ENCODE peak calls at places on chromosomes 4 and X, in seven cellular contexts. D is Peyer's patch, S is right lobe of liver, W is uterus, E is HepG2, J is A549, B is NB4. Z is an unnamed sample.

GRCh38 chr4:61605971-61606370 is 405.8 kb downstream of the ADGRL3 start:
- DNase-seq in D (no peak), S (no peak), W (no peak), E (no peak), J (no peak), B (no peak), Z (no peak)

GRCh38 chrX:120282697-120283096 is 28.6 kb downstream of the TMEM255A start:
- DNase-seq in D (no peak), S (no peak), W (no peak), E (no peak), J (no peak), B (no peak), Z (no peak)

GRCh38 chr4:94595880-94596483 is 144.2 kb downstream of the PDLIM5 start:
- DNase-seq in D (no peak), S (no peak), W (no peak), E (peak), J (peak), B (peak), Z (no peak)

GRCh38 chrX:78378476-78379115 is 51.2 kb upstream of the CYSLTR1 start:
- DNase-seq in D (no peak), S (no peak), W (no peak), E (no peak), J (no peak), B (peak), Z (no peak)

GRCh38 chr4:110865611-110866254 is 242.9 kb upstream of the PITX2 start:
- DNase-seq in D (no peak), S (no peak), W (no peak), E (no peak), J (no peak), B (no peak), Z (no peak)

GRCh38 chr4:151766691-151767090 is 5.9 kb upstream of the GATB start:
- DNase-seq in D (peak), S (no peak), W (no peak), E (no peak), J (peak), B (no peak), Z (no peak)

GRCh38 chr4:39043697-39044363 is 11.6 kb upstream of the TMEM156 start:
- DNase-seq in D (no peak), S (no peak), W (no peak), E (peak), J (peak), B (peak), Z (no peak)

GRCh38 chr4:105637409-105638258 is 70.9 kb downstream of the INTS12 start:
- DNase-seq in D (peak), S (peak), W (peak), E (peak), J (no peak), B (peak), Z (peak)

GRCh38 chrX:128458888-128459287 is 406.7 kb upstream of the ACTRT1 start:
- DNase-seq in D (no peak), S (no peak), W (no peak), E (no peak), J (peak), B (no peak), Z (no peak)

GRCh38 chrX:12954981-12955380 is 19.9 kb upstream of the TMSB4X start:
- DNase-seq in D (no peak), S (no peak), W (no peak), E (no peak), J (no peak), B (peak), Z (no peak)

GRCh38 chr4:144504853-144505252 is 141.1 kb upstream of the HHIP start:
- DNase-seq in D (no peak), S (no peak), W (no peak), E (no peak), J (no peak), B (no peak), Z (no peak)

GRCh38 chr4:17811078-17811603 is 362 bp downstream of the NCAPG start:
- DNase-seq in D (no peak), S (no peak), W (peak), E (no peak), J (no peak), B (no peak), Z (peak)

GRCh38 chr4:47686294-47686872 is 151.5 kb downstream of the CORIN start:
- DNase-seq in D (no peak), S (peak), W (peak), E (peak), J (peak), B (peak), Z (peak)

GRCh38 chr4:103499094-103499493 is 220.7 kb downstream of the TACR3 start:
- DNase-seq in D (no peak), S (no peak), W (no peak), E (no peak), J (no peak), B (peak), Z (no peak)

GRCh38 chr4:5821665-5822358 is 71.1 kb downstream of the CRMP1 start:
- DNase-seq in D (no peak), S (no peak), W (no peak), E (no peak), J (peak), B (peak), Z (no peak)

GRCh38 chrX:18970465-18970864 is 13.4 kb downstream of the PHKA2 start:
- DNase-seq in D (no peak), S (no peak), W (no peak), E (no peak), J (no peak), B (no peak), Z (no peak)

GRCh38 chr4:41359069-41359769 is 102.5 kb downstream of the UCHL1 start:
- DNase-seq in D (no peak), S (peak), W (no peak), E (no peak), J (peak), B (no peak), Z (peak)

GRCh38 chr4:23943478-23943877 is 53.6 kb upstream of the PPARGC1A start:
- DNase-seq in D (no peak), S (no peak), W (no peak), E (no peak), J (no peak), B (no peak), Z (no peak)

GRCh38 chrX:31181377-31182038 is 109.7 kb upstream of the FTHL17 start:
- DNase-seq in D (no peak), S (no peak), W (no peak), E (no peak), J (no peak), B (no peak), Z (no peak)

GRCh38 chrX:46758163-46758955 is 559 bp downstream of the SLC9A7 start:
- DNase-seq in D (no peak), S (peak), W (no peak), E (no peak), J (peak), B (no peak), Z (peak)

GRCh38 chr4:98794565-98795205 is 134.2 kb downstream of the EIF4E start:
- DNase-seq in D (no peak), S (no peak), W (no peak), E (no peak), J (no peak), B (peak), Z (no peak)

GRCh38 chr4:127622923-127623754 is 9.6 kb upstream of the INTU start:
- DNase-seq in D (peak), S (peak), W (no peak), E (peak), J (peak), B (peak), Z (peak)

GRCh38 chr4:6236816-6237390 is 32.7 kb upstream of the WFS1 start:
- DNase-seq in D (peak), S (no peak), W (no peak), E (no peak), J (no peak), B (no peak), Z (no peak)

DNA sequence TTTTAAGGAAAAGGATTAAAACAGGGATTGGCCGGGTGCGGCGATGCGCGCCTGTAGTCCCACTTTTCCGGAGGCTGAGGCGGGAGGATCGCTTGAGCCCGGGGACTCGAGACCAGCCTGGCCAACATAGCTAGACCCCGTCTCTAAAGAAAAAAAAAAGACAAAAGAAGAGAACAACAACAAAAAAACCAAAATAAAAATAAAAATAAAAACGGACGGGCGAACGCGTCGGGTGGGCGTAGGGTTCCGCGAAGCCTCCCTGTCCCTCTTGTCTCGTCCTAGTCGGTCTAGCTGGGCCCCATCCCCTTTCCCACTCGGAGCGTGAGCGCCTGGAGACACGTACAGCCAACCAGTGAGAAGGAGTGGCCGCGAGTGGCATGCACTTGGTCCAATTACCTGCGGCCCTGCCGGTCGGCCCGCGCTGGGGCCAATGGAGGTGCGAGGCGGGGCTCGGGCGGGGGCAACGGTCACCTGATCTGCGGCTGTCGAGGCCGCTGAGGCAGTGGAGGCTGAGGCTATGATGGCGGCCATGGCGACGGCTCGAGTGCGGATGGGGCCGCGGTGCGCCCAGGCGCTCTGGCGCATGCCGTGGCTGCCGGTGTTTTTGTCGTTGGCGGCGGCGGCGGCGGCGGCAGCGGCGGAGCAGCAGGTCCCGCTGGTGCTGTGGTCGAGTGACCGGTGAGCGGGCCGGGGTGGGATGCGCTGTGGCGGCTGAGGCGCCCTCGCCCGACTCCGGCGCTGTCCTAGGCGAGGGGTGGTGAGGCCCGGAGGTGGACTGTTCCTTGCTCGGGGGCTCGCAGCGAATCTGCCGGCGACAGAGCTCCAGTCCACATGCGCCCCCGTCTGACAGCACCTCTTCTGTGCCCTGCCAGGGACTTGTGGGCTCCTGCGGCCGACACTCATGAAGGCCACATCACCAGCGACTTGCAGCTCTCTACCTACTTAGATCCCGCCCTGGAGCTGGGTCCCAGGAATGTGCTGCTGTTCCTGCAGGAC is at the start of gene ATP6AP1:
- DNase-seq in D (peak), S (peak), W (peak), E (peak), J (peak), B (peak), Z (peak)
- TF ChIP-seq CTCF in D (no peak), S (no peak), W (no peak), E (peak), J (no peak), B (no peak), Z (no peak)

GRCh38 chrX:104112326-104112951 is at the start of gene ZCCHC18:
- DNase-seq in D (peak), S (peak), W (peak), E (peak), J (peak), B (peak), Z (peak)
- TF ChIP-seq POLR2A in D (no peak), S (no peak), W (no peak), E (no peak), J (no peak), B (no peak), Z (no peak)

DNA sequence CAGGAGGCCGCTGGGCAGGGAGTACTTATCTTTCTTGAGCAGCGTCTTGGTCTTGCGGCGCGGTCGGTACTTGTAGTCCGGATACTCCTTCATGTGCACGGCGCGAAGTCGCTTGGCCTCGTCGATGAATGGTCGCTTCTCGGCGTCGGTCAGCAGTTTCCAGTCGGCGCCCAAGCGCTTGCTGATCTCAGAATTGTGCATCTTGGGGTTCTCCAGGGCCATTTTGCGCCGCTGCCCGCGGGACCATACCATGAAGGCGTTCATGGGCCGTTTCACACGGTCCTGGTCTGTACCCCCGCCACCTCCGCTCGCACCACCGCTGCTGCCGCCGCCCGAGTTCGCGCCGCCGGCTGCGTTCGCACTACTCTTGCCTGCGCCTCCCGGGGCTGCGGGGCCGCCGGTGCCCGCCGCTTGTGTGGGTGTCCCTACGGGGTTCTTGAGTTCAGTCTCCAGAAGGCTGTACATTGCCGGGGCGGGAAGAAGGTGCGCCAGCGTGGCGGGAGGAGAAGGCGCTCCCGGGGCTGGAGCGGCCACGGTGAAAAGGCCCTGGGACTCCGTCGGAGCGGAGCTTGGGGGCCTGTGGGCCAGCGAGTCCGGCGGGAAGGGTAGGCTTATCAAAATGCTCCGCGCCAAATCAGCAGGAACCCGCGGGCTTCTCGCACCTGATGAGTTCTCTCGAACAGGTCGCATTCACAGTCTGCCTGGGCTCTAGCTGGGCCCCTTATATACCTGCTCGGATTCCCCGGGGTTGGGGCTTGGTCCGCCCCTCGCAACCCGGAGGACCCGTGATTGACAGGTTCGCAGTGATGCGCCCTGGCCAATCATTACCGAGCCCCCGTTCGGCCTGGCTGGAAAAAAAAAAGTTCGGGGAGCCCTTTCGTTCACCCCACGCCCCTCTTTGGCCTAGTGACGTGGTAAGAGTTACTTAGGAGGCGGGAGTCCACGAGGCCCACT is at the start of gene SOX3:
- DNase-seq in D (no peak), S (no peak), W (no peak), E (no peak), J (no peak), B (no peak), Z (no peak)
- H3K4me3 ChIP-seq in D (peak), S (no peak), W (no peak), E (no peak), J (peak), B (no peak), Z (no peak)

DNA sequence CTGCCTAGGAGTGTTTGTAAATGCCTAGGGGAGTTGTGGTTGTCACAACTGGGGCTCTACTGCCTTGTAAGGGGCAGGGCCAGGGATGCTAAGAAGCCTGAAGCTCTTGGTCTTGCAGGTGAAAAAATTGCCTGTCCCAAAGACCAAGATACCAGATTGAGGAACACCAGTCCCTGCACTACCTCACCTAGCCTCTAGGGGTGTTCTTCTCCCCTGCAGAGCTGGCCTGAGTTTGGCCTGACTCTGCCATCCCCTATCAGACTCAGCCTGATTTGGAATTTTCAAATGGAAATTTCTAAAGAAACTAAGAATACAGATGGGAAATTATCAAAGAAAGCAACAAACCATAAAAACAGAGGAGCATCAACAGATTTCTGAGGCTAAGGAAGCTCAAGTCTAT is 90.4 kb downstream of the ZC4H2 start:
- DNase-seq in D (no peak), S (no peak), W (no peak), E (no peak), J (peak), B (peak), Z (no peak)
- TF ChIP-seq CTCF in D (peak), S (peak), W (peak), E (peak), J (no peak), B (peak), Z (no peak)

GRCh38 chr4:86416081-86416480 is 56.2 kb upstream of the MAPK10 start:
- DNase-seq in D (no peak), S (no peak), W (no peak), E (no peak), J (no peak), B (no peak), Z (no peak)

DNA sequence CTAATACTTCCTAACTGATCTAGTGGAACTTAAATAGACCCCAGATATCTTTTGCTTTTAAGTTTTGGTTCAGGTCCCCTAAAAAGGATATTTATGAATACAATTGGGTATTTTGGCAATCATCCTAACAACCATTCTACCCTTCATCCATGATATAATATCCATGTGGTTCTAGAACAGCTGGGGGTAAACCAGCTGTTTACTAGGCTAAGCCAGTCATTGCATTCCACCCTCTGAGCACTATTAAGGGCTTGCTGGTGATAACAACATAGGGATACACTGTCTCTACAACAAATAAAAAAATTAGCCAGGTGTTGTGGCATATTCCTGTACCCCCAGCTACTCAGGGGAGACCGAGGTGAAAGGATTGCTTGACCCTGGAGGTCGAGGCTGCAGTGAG is 54.8 kb upstream of the MAPK10 start:
- DNase-seq in D (no peak), S (no peak), W (no peak), E (no peak), J (no peak), B (no peak), Z (no peak)
- TF ChIP-seq POLR2A in D (no peak), S (no peak), W (no peak), E (no peak), J (no peak), B (no peak), Z (no peak)

GRCh38 chr4:1748465-1748995 is 27.2 kb downstream of the TACC3 start:
- DNase-seq in D (peak), S (peak), W (peak), E (peak), J (peak), B (peak), Z (peak)
- H3K4me3 ChIP-seq in D (no peak), S (no peak), W (no peak), E (peak), J (no peak), B (no peak), Z (no peak)

GRCh38 chr4:146585761-146586333 is 52.8 kb upstream of the POU4F2 start:
- DNase-seq in D (no peak), S (no peak), W (no peak), E (no peak), J (no peak), B (peak), Z (peak)

GRCh38 chr4:146577111-146577510 is 55.4 kb upstream of the SLC10A7 start:
- DNase-seq in D (no peak), S (no peak), W (no peak), E (no peak), J (no peak), B (no peak), Z (peak)

DNA sequence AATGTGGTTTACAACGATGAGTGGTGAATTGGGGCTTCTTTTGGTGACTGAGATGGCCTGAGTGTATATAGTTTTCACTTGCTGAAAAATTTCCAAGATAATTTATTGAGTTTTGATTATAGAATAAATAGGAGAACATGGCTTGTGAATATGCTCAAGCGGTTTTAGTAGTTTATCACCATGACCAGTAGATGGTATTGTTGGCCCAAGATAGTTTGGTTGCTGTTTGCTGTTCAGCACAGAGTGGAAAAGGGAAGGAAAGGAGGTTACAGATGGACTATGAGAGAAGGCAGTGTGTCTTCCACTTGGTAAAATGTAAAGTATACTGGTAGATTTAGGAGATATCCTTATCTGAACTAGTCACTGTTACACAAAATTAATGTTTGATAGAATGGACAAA is 55.8 kb upstream of the POU4F2 start:
- DNase-seq in D (no peak), S (no peak), W (no peak), E (no peak), J (no peak), B (peak), Z (no peak)
- TF ChIP-seq CTCF in D (no peak), S (no peak), W (no peak), E (peak), J (no peak), B (no peak), Z (no peak)